ENCODE peak calls at places on chromosomes 5 and 9, in eight cellular contexts. J, H, P, Q, U, G, E and Y are unnamed samples.
A peak's percentile ranks its signal among the peaks of the same experiment; 100 is the strongest.

GRCh38 chr5:110969502-110969901 is 102.0 kb upstream of the TSLP start:
- DNase-seq in J (no peak), H (no peak), P (no peak), Q (no peak), U (no peak), G (no peak), E (no peak), Y (no peak)

GRCh38 chr5:36152324-36153298 is 700 bp downstream of the SKP2 start:
- DNase-seq in J (peak; percentile 35), H (peak; percentile 23), P (no peak), Q (no peak), U (no peak), G (peak; percentile 48), E (no peak), Y (peak; percentile 21)

GRCh38 chr9:84271004-84271886 is 69.3 kb downstream of the SLC28A3 start:
- DNase-seq in J (peak; percentile 82), H (peak; percentile 29), P (no peak), Q (peak; percentile 35), U (no peak), G (peak; percentile 80), E (no peak), Y (no peak)

GRCh38 chr5:177369050-177369912 is 11.6 kb downstream of the RGS14 start:
- DNase-seq in J (peak; percentile 38), H (no peak), P (no peak), Q (no peak), U (no peak), G (peak; percentile 65), E (no peak), Y (peak; percentile 47)

GRCh38 chr9:78674874-78675273 is 377.9 kb downstream of the PSAT1 start:
- DNase-seq in J (no peak), H (no peak), P (no peak), Q (no peak), U (no peak), G (no peak), E (no peak), Y (no peak)

GRCh38 chr5:103021310-103021709 is 98.6 kb downstream of the GIN1 start:
- DNase-seq in J (no peak), H (no peak), P (peak; percentile 35), Q (no peak), U (no peak), G (no peak), E (no peak), Y (no peak)

GRCh38 chr5:126462239-126463014 is 39.2 kb downstream of the GRAMD2B start:
- DNase-seq in J (peak; percentile 68), H (no peak), P (peak; percentile 51), Q (no peak), U (no peak), G (no peak), E (no peak), Y (no peak)

GRCh38 chr9:6827370-6827949 is 69.7 kb downstream of the KDM4C start:
- DNase-seq in J (peak; percentile 71), H (peak; percentile 33), P (peak; percentile 20), Q (no peak), U (no peak), G (peak; percentile 57), E (no peak), Y (peak; percentile 40)

GRCh38 chr5:16568875-16569580 is 47.8 kb downstream of the RETREG1 start:
- DNase-seq in J (peak; percentile 17), H (no peak), P (peak; percentile 85), Q (no peak), U (peak; percentile 78), G (no peak), E (no peak), Y (no peak)

GRCh38 chr5:159252195-159252594 is 10.9 kb upstream of the UBLCP1 start:
- DNase-seq in J (no peak), H (no peak), P (no peak), Q (no peak), U (no peak), G (no peak), E (no peak), Y (no peak)

GRCh38 chr9:135340143-135340655 is 139.4 kb upstream of the PPP1R26 start:
- DNase-seq in J (no peak), H (no peak), P (no peak), Q (no peak), U (no peak), G (no peak), E (no peak), Y (no peak)

GRCh38 chr9:135340726-135341475 is 138.7 kb upstream of the PPP1R26 start:
- DNase-seq in J (no peak), H (no peak), P (no peak), Q (no peak), U (peak; percentile 30), G (no peak), E (no peak), Y (no peak)

GRCh38 chr9:135341612-135342169 is 137.9 kb upstream of the PPP1R26 start:
- DNase-seq in J (no peak), H (no peak), P (no peak), Q (no peak), U (peak; percentile 36), G (no peak), E (no peak), Y (no peak)

GRCh38 chr9:135338546-135338945 is 141.0 kb upstream of the PPP1R26 start:
- DNase-seq in J (no peak), H (no peak), P (no peak), Q (no peak), U (peak; percentile 63), G (no peak), E (no peak), Y (no peak)

DNA sequence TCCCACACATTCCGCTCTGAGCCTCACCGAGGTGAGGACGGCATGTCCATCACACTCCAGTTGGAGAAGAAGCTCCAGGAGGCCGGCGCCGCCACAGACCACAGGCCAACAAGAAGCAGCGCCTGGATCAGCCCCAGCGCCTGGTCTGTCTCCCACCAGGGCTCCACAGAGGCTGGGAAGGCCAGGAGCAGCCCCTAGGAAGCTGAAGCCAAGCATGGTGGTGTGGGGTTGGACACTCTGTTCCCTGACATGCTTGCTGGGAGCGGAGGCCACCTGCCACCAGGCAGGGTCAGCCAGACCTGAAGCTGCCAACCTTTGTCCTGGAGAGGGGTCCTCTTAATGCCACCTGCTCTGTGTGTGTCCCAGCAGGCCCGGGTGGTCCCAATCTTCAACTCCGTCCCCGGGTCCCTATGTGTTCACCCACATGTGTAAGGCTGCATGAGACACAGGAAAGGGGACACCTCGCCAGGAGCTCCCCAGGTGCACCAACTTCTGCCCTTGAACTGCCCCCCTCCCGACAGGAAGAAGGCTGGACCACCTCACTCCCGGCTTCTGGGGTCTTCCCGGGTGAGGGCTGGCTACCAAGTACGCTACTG is 140.1 kb upstream of the PPP1R26 start:
- DNase-seq in J (no peak), H (no peak), P (no peak), Q (no peak), U (peak; percentile 46), G (no peak), E (no peak), Y (no peak)
- H3K4me1 ChIP-seq in J (no peaks in the 10 kb centered on the region), H (no peaks in the 10 kb centered on the region), P (no peaks in the 10 kb centered on the region), Q (no peaks in the 10 kb centered on the region), U (no peaks in the 10 kb centered on the region), G (no peaks in the 10 kb centered on the region), E (no peaks in the 10 kb centered on the region), Y (no peaks in the 10 kb centered on the region)

DNA sequence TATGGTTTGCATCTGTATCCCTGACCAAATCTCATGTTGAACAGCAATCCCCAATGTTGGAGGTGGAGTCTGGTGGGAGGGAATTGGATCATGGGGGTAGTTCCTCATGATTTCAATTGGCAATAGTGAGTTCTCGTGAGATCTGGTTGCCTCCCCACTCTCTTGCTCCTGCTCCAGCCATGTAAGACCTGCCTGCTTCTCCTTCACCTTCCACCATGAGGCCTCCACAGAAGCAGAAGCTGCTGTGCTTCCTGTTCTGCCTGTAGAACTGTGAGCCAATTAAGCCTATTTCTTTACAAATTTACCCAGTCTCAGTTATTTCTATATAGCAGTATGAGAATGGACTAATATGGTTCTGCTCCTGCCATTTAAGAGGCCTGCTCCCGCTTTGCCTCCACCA is 32.9 kb downstream of the SCAI start:
- DNase-seq in J (no peak), H (no peak), P (no peak), Q (no peak), U (no peak), G (no peak), E (no peak), Y (no peak)
- H3K4me1 ChIP-seq in J (no peaks in the 10 kb centered on the region), H (no peaks in the 10 kb centered on the region), P (no peaks in the 10 kb centered on the region), Q (no peaks in the 10 kb centered on the region), U (no peaks in the 10 kb centered on the region), G (no peaks in the 10 kb centered on the region), E (no peaks in the 10 kb centered on the region), Y (peaks cover 3% of the 10 kb centered on the region)

GRCh38 chr5:169416583-169417196 is 115.8 kb upstream of the SLIT3 start:
- DNase-seq in J (peak; percentile 93), H (peak; percentile 49), P (peak; percentile 86), Q (peak; percentile 61), U (no peak), G (peak; percentile 100), E (no peak), Y (peak; percentile 57)

GRCh38 chr5:169417676-169418075 is 116.7 kb upstream of the SLIT3 start:
- DNase-seq in J (no peak), H (no peak), P (no peak), Q (no peak), U (no peak), G (no peak), E (no peak), Y (no peak)

GRCh38 chr5:169413416-169413815 is 112.5 kb upstream of the SLIT3 start:
- DNase-seq in J (no peak), H (no peak), P (no peak), Q (no peak), U (no peak), G (peak; percentile 75), E (no peak), Y (no peak)

GRCh38 chr5:169415351-169415750 is 114.4 kb upstream of the SLIT3 start:
- DNase-seq in J (no peak), H (no peak), P (no peak), Q (no peak), U (no peak), G (peak; percentile 77), E (no peak), Y (no peak)

GRCh38 chr5:169415948-169416347 is 115.0 kb upstream of the SLIT3 start:
- DNase-seq in J (no peak), H (no peak), P (no peak), Q (no peak), U (no peak), G (no peak), E (no peak), Y (no peak)
- H3K4me1 ChIP-seq in J (peaks cover 2% of the 10 kb centered on the region), H (no peaks in the 10 kb centered on the region), P (peaks cover 8% of the 10 kb centered on the region), Q (no peaks in the 10 kb centered on the region), U (no peaks in the 10 kb centered on the region), G (peaks cover 64% of the 10 kb centered on the region), E (no peaks in the 10 kb centered on the region), Y (peaks cover 3% of the 10 kb centered on the region)

DNA sequence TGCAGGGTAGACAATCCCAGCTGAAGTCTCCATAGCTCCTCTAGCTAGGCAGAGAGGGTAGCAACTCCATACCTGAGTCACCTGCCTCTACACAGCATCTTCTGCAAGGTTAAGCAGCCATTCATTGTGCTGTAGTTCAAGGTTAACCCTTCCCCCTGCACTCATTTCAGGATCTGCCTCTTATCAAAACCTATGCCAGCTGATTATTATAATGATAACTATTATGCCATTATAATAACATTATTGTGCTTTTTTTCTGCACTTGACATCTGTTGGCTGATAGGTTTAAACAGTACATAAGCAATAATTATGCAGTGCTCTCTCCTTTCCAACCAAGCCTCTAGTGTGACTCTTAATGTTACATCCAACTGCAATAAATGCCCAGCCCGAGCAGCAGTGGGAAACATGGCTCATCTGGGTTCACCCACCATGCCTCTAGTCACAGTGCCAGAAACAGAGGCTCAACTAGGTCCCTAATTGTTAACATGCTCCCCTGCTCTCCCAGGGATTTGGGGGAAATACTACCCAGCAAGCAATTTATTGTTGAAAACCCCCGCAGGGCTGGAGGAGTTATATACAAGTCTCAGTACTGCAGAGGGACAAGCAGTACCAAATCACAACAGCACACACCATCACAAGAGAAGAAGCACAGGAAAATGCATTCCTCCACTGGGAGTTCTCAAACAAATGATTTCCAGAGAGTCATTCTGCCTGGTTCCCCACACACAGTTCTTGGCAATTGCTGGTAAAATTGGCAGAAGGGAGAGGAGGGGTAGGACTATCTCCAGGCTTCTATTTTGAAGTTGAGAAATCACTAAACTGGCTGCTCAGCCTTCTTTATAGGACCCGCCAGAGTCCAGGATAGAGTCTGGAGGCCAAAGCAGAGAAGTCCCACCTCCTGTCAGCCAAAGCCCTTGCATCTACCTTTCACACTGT is 17.1 kb downstream of the SIL1 start:
- DNase-seq in J (peak; percentile 82), H (no peak), P (no peak), Q (no peak), U (no peak), G (peak; percentile 64), E (no peak), Y (no peak)
- H3K4me1 ChIP-seq in J (peaks cover 78% of the 10 kb centered on the region), H (peaks cover 5% of the 10 kb centered on the region), P (peaks cover 37% of the 10 kb centered on the region), Q (peaks cover 81% of the 10 kb centered on the region), U (peaks cover 20% of the 10 kb centered on the region), G (peaks cover 16% of the 10 kb centered on the region), E (no peaks in the 10 kb centered on the region), Y (peaks cover 32% of the 10 kb centered on the region)